ENCODE peak calls at places on chromosomes 11 and 22, in ten cellular contexts. P is omental fat pad; C is stimulated activated CD4-positive, alpha-beta T cell treated with anti-CD3 and anti-CD28 coated beads, Interleukin-2, amount 100 ng/mL, for 48 hours; E is SW 1271; B is right lobe of liver; Y is cardiac septum; H is fibroblast of mammary gland; L is activated naive CD8-positive, alpha-beta T cell treated with anti-CD3 and anti-CD28 coated beads, Interleukin-2, amount 50 U/mL, for 24 hours; S is NCI-H1105 treated with DMSO at 0.1 percent for 48 hours; Q is posterior cingulate gyrus. I is an unnamed sample.

GRCh38 chr11:134630896-134631295 is 218.9 kb upstream of the B3GAT1 start:
- DNase-seq in Y (peak), H (no peak), S (no peak), C (no peak), P (no peak), Q (no peak), E (no peak), L (no peak), B (no peak), I (peak)

GRCh38 chr11:101909087-101909486 is 5.7 kb upstream of the CEP126 start:
- DNase-seq in P (no peak), S (no peak), Q (no peak), L (no peak), E (no peak), H (no peak), Y (no peak), B (no peak), C (no peak), I (no peak)

GRCh38 chr22:49867303-49868250 is 13.9 kb downstream of the ZBED4 start:
- DNase-seq in S (no peak), L (no peak), Q (no peak), C (no peak), H (no peak), B (no peak), E (no peak), Y (no peak), P (no peak), I (no peak)

GRCh38 chr11:128472128-128473110 is 114.9 kb downstream of the ETS1 start:
- DNase-seq in E (no peak), L (no peak), Y (no peak), B (no peak), C (no peak), P (no peak), Q (no peak), H (peak), S (no peak), I (no peak)

GRCh38 chr11:27281740-27282139 is 81.3 kb downstream of the CCDC34 start:
- DNase-seq in S (no peak), H (no peak), E (no peak), Y (no peak), Q (no peak), L (no peak), B (no peak), P (no peak), C (no peak), I (no peak)

GRCh38 chr11:67664696-67665536 is 9.5 kb downstream of the ALDH3B2 start:
- DNase-seq in Y (no peak), Q (no peak), E (no peak), P (no peak), S (no peak), B (no peak), L (no peak), H (no peak), C (no peak), I (no peak)

GRCh38 chr11:45424781-45425180 is 138.6 kb upstream of the SYT13 start:
- DNase-seq in S (no peak), B (no peak), E (no peak), C (no peak), P (no peak), Q (no peak), Y (peak), L (no peak), H (no peak), I (no peak)

GRCh38 chr22:42626951-42627625 is 12.4 kb upstream of the POLDIP3 start:
- DNase-seq in Q (no peak), S (no peak), L (no peak), E (no peak), H (no peak), Y (no peak), C (no peak), B (no peak), P (no peak), I (no peak)

GRCh38 chr22:21067901-21068680 is 22.3 kb downstream of the LRRC74B start:
- DNase-seq in L (no peak), H (no peak), S (no peak), Q (no peak), P (no peak), B (no peak), C (no peak), Y (peak), E (no peak), I (no peak)

GRCh38 chr11:65125197-65126056 is 3.3 kb downstream of the MRPL49 start:
- DNase-seq in Y (no peak), H (no peak), E (no peak), S (no peak), L (no peak), Q (no peak), P (no peak), C (no peak), B (peak), I (no peak)

GRCh38 chr22:25057013-25057881 is 104.7 kb downstream of the KIAA1671 start:
- DNase-seq in H (peak), Q (peak), L (peak), S (peak), C (peak), B (peak), Y (no peak), E (no peak), P (peak), I (peak)